ENCODE peak calls at places on chromosomes 2 and 18, in nine cellular contexts. V, N, W, L, Y, C, J, I and Z are unnamed samples.

GRCh38 chr18:3269241-3269640 is 7.3 kb downstream of the MYL12B start:
- DNase-seq in I (no peak), V (no peak), N (no peak), J (no peak), C (no peak), L (no peak), Y (no peak), W (no peak), Z (no peak)

GRCh38 chr2:72562451-72563153 is 263.2 kb downstream of the EXOC6B start:
- DNase-seq in W (no peak), J (no peak), N (no peak), L (no peak), I (no peak), V (no peak), Y (no peak), C (peak; percentile 44), Z (no peak)

GRCh38 chr2:219252900-219253752 is at the start of gene TUBA4B:
- DNase-seq in N (peak; percentile 60), I (no peak), J (no peak), Y (peak; percentile 51), C (no peak), W (peak; percentile 76), V (peak; percentile 29), L (peak; percentile 48), Z (peak; percentile 60)

GRCh38 chr18:419542-420175 is 80.8 kb downstream of the COLEC12 start:
- DNase-seq in Y (no peak), L (no peak), N (no peak), C (no peak), W (no peak), I (no peak), V (no peak), J (no peak), Z (no peak)

GRCh38 chr2:9230881-9231280 is 24.3 kb downstream of the ASAP2 start:
- DNase-seq in Y (no peak), V (no peak), N (no peak), W (no peak), C (no peak), I (no peak), L (no peak), J (no peak), Z (no peak)

GRCh38 chr2:98869272-98869641 is 66.8 kb downstream of the CRACDL start:
- DNase-seq in Y (no peak), L (no peak), I (no peak), W (peak; percentile 80), J (no peak), N (no peak), V (no peak), C (no peak), Z (no peak)

GRCh38 chr18:36130039-36130831 is 536 bp downstream of the ELP2 start:
- DNase-seq in V (no peak), I (no peak), N (no peak), C (peak; percentile 8), W (no peak), Y (peak; percentile 22), L (no peak), J (peak; percentile 40), Z (no peak)

GRCh38 chr2:67564076-67564475 is 166.9 kb downstream of the ETAA1 start:
- DNase-seq in W (no peak), V (no peak), I (no peak), J (no peak), C (peak; percentile 38), Y (no peak), L (no peak), N (no peak), Z (no peak)

GRCh38 chr2:88843651-88844050 is 152.2 kb downstream of the RPIA start:
- DNase-seq in W (no peak), L (no peak), J (no peak), N (no peak), V (no peak), Y (no peak), C (no peak), I (no peak), Z (no peak)

GRCh38 chr2:110806053-110806452 is 73.7 kb downstream of the ACOXL start:
- DNase-seq in Y (no peak), C (no peak), L (no peak), I (no peak), N (no peak), W (no peak), V (no peak), J (no peak), Z (no peak)

GRCh38 chr2:101559576-101559975 is 84.7 kb upstream of the RFX8 start:
- DNase-seq in N (no peak), V (no peak), I (no peak), C (no peak), J (no peak), L (peak; percentile 55), W (no peak), Y (no peak), Z (no peak)

GRCh38 chr2:54360055-54360792 is 95.9 kb upstream of the SPTBN1 start:
- DNase-seq in V (peak; percentile 58), W (no peak), J (no peak), L (peak; percentile 67), C (peak; percentile 76), N (no peak), Y (peak; percentile 58), I (no peak), Z (peak; percentile 66)

GRCh38 chr2:102915128-102915527 is 153.3 kb downstream of the TMEM182 start:
- DNase-seq in N (no peak), V (no peak), C (peak; percentile 3), L (no peak), I (no peak), J (no peak), Y (no peak), W (no peak), Z (no peak)

GRCh38 chr2:4715065-4715464 is 977.1 kb upstream of the SOX11 start:
- DNase-seq in W (no peak), V (no peak), I (no peak), C (peak; percentile 30), N (no peak), J (no peak), Y (no peak), L (no peak), Z (no peak)

GRCh38 chr2:237062585-237062984 is 23.1 kb upstream of the COPS8 start:
- DNase-seq in I (no peak), L (no peak), J (no peak), C (no peak), Y (no peak), V (no peak), N (no peak), W (no peak), Z (no peak)

GRCh38 chr2:110095994-110096633 is 19.5 kb downstream of the MALL start:
- DNase-seq in J (no peak), C (no peak), V (no peak), W (no peak), I (no peak), Y (no peak), N (no peak), L (no peak), Z (no peak)

GRCh38 chr2:27712547-27712946 is 48.9 kb downstream of the SLC4A1AP start:
- DNase-seq in J (no peak), N (no peak), L (no peak), Y (no peak), W (no peak), V (no peak), I (no peak), C (no peak), Z (no peak)

GRCh38 chr2:121640380-121641326 is 8.6 kb downstream of the CLASP1 start:
- DNase-seq in N (no peak), Y (no peak), W (no peak), L (no peak), J (no peak), I (no peak), C (no peak), V (no peak), Z (no peak)

GRCh38 chr2:191064590-191064989 is 50.6 kb upstream of the STAT1 start:
- DNase-seq in Y (no peak), N (no peak), W (no peak), C (no peak), L (no peak), V (no peak), I (no peak), J (no peak), Z (no peak)

GRCh38 chr18:45316127-45316526 is 299.1 kb upstream of the SLC14A2 start:
- DNase-seq in V (no peak), C (no peak), J (no peak), L (no peak), W (no peak), Y (no peak), N (no peak), I (no peak), Z (no peak)

DNA sequence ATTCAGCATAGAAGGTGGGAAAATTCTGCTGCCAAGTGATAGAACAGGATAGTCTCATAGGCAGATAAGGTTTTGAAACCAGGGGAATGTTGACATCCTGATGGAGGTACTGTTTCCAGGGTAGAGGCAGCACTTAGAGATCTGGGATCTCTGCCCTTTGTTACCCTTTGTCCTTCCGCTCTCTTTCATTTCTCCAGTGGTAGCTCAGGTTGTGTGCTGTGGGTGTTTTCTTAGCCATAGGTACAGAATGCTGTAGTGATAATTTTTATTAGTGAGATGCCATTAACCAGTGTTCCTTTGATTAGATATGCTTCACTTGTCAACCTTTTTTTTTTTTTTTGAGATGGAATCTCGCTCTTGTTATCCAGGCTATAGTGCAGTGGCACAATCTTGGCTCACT is 156.0 kb downstream of the PRPF40A start:
- DNase-seq in Y (no peak), L (no peak), V (no peak), W (no peak), I (no peak), C (no peak), N (no peak), J (no peak), Z (no peak)
- TF ChIP-seq CTCF in Y (no peak), L (no peak), V (no peak), W (no peak), I (no peak), C (no peak), N (no peak), J (no peak), Z (no peak)

GRCh38 chr18:56083097-56083865 is 495.3 kb upstream of the TCF4 start:
- DNase-seq in J (no peak), N (no peak), I (no peak), W (peak; percentile 41), C (peak; percentile 55), Y (peak; percentile 30), L (peak; percentile 86), V (peak; percentile 28), Z (peak; percentile 69)
- TF ChIP-seq CTCF in J (no peak), N (no peak), I (peak; percentile 2), W (no peak), C (peak; percentile 21), Y (peak; percentile 50), L (peak; percentile 20), V (no peak), Z (no peak)

GRCh38 chr2:188734688-188735087 is 239.5 kb upstream of the COL3A1 start:
- DNase-seq in V (peak; percentile 22), W (no peak), N (no peak), Y (no peak), J (no peak), L (no peak), C (no peak), I (no peak), Z (no peak)
- TF ChIP-seq CTCF in V (no peak), W (no peak), N (no peak), Y (no peak), J (no peak), L (no peak), C (no peak), I (no peak), Z (no peak)

DNA sequence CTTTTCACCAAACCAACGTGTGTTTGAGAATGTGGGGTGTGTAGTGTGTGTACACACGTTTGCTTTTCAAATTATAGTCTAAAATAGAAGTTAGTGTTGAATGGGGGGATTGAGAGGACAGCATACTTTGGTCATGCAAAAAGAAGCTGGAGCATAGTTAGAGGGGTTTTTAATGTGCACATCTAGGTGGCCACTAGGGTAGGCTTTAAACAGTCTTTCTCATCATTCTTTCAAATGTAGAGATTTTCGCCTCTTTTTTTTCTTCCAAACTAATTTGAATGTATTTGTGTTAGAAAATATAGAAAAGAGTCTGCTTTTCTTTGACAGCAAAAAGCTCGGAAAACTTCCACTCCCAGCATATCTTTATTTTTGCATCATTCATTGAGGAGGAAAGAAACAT is 165.2 kb upstream of the MYO3B start:
- DNase-seq in Y (no peak), J (no peak), N (no peak), L (no peak), I (no peak), C (no peak), W (no peak), V (no peak), Z (no peak)
- TF ChIP-seq CTCF in Y (no peak), J (no peak), N (no peak), L (no peak), I (no peak), C (no peak), W (no peak), V (no peak), Z (no peak)